ENCODE peak calls at places on chromosomes 16 and 17, in nine cellular contexts. C, M, Z, D, H, U, J, W and S are unnamed samples.

GRCh38 chr16:84380405-84380804 is 12.1 kb downstream of the ATP2C2 start:
- DNase-seq in H (no peak), W (no peak), M (no peak), D (no peak), J (no peak), U (no peak), Z (no peak), C (no peak), S (no peak)

GRCh38 chr16:88471575-88471974 is 18.5 kb downstream of the ZFPM1 start:
- DNase-seq in D (no peak), Z (no peak), U (no peak), C (no peak), M (no peak), H (no peak), W (no peak), J (no peak), S (no peak)

GRCh38 chr16:85905110-85906095 is 6.4 kb downstream of the IRF8 start:
- DNase-seq in H (no peak), U (no peak), D (no peak), C (no peak), J (no peak), M (no peak), Z (no peak), W (no peak), S (no peak)

GRCh38 chr16:50144211-50144610 is 8.9 kb upstream of the TENT4B start:
- DNase-seq in D (no peak), J (no peak), Z (no peak), H (no peak), W (no peak), C (no peak), M (no peak), U (no peak), S (no peak)

GRCh38 chr17:19288453-19288852 is 51.3 kb downstream of the EPN2 start:
- DNase-seq in W (no peak), U (no peak), Z (no peak), M (peak; percentile 20), D (no peak), J (no peak), C (peak; percentile 49), H (peak; percentile 87), S (no peak)

GRCh38 chr16:726438-727290 is at the start of the genes CCDC78 and HAGHL:
- DNase-seq in M (peak; percentile 56), W (no peak), Z (peak; percentile 73), H (peak; percentile 82), D (no peak), J (peak; percentile 54), C (no peak), U (peak; percentile 68), S (peak; percentile 53)

GRCh38 chr16:11875721-11876120 is 24.4 kb upstream of the RSL1D1 start:
- DNase-seq in D (no peak), U (no peak), W (no peak), H (no peak), C (no peak), J (no peak), M (no peak), Z (no peak), S (no peak)

GRCh38 chr17:58970966-58971575 is 135.6 kb downstream of the TRIM37 start:
- DNase-seq in J (no peak), W (no peak), Z (no peak), U (no peak), D (peak; percentile 31), C (no peak), M (no peak), H (no peak), S (no peak)

GRCh38 chr17:4261452-4261851 is 2.3 kb downstream of the ANKFY1 start:
- DNase-seq in Z (no peak), H (no peak), J (no peak), C (no peak), U (no peak), W (no peak), M (no peak), D (no peak), S (peak; percentile 41)

GRCh38 chr17:61139219-61139618 is 260.4 kb upstream of the TBX2 start:
- DNase-seq in J (peak; percentile 6), H (no peak), U (no peak), W (peak; percentile 68), M (peak; percentile 83), Z (no peak), D (peak; percentile 68), C (peak; percentile 68), S (no peak)

DNA sequence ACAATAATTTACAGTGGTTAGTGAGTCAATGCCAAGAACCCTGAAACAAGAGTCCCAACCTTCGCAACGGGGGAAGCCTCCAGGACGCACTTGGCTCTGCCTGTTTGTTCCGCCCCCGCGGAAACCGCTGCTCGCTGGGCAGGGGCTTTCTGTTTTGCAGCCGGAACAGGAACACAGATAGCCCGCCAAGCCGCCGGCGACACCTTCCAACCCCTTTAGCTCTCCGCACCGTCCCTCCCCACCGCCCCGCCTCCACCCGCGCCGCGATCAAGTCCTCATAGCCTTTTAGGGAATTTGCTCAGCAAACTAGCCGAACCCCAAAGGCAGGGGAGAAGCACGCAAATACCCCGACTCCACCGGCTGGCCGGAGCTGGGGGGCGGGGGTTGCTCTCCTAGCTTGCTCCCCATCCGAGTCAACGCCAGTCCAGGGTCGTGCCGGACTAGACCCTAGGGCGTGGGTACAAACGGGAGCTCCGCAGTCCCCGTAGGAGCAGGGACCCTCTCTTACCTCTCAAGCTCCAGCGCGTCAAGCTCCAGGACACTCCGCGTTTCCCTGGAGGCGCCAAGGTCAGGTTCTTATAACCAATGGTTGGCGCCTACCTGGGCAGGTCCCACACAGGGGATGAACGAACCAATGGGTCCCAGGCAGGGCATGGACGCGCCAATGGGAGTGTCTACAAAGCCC is at the start of gene SLFN13:
- DNase-seq in W (no peak), U (peak; percentile 87), Z (peak; percentile 81), D (peak; percentile 59), C (peak; percentile 17), H (peak; percentile 97), J (peak; percentile 83), M (peak; percentile 87), S (peak; percentile 71)
- H3K27ac ChIP-seq in W (no peak within 1 kb of the TSS), U (peak within 1 kb of the TSS; percentile 62), Z (peak within 1 kb of the TSS; percentile 65), D (no peak within 1 kb of the TSS), C (no peak within 1 kb of the TSS), H (no peak within 1 kb of the TSS), J (peak within 1 kb of the TSS; percentile 59), M (no peak within 1 kb of the TSS), S (no peak within 1 kb of the TSS)

GRCh38 chr16:15953477-15953876 is 4.1 kb downstream of the ABCC1 start:
- DNase-seq in W (no peak), Z (no peak), J (no peak), D (no peak), H (no peak), M (no peak), C (no peak), U (no peak), S (no peak)
- H3K27ac ChIP-seq in W (no peak overlapping the region), Z (no peak overlapping the region), J (no peak overlapping the region), D (no peak overlapping the region), H (no peak overlapping the region), M (no peak overlapping the region), C (no peak overlapping the region), U (no peak overlapping the region), S (no peak overlapping the region)

DNA sequence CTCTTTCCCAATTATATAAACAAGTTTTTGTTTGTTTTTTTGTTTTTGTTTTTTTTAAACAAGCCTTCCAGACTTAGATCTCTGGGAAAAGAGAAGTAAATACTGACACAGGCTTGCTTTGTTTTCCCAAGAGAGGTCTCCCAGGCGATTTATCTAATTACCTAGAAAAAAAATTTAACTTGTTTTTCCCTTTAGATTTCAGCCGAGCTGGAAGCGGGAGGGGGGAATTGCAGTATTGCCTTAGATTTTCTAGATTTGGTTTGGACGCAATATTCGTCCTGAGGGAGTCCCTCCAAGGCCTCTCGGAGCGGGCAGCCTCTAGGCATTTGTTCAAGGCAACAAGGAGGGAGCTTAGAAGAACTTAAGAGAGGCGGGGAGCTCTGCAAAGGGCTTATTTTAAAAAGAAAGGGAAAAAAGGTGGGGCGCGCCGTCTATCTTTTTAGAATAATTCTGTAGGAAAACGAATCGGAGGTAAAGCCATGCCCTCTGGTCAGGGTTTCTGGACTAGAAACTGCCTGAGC is 479 bp upstream of the TMEM94 start:
- DNase-seq in D (no peak), Z (peak; percentile 37), C (no peak), H (no peak), M (no peak), J (no peak), U (peak; percentile 44), W (no peak), S (no peak)
- H3K27ac ChIP-seq in D (peak overlapping the region; percentile 64), Z (peak overlapping the region; percentile 93), C (peak overlapping the region; percentile 74), H (peak overlapping the region; percentile 89), M (peak overlapping the region; percentile 70), J (peak overlapping the region; percentile 90), U (peak overlapping the region; percentile 90), W (peak overlapping the region; percentile 83), S (peak overlapping the region; percentile 88)

GRCh38 chr16:74637742-74638453 is 28.8 kb downstream of the RFWD3 start:
- DNase-seq in W (no peak), C (no peak), D (no peak), J (peak; percentile 51), M (no peak), Z (no peak), H (no peak), U (no peak), S (no peak)
- H3K27ac ChIP-seq in W (no peak overlapping the region), C (no peak overlapping the region), D (no peak overlapping the region), J (peak overlapping the region; percentile 75), M (no peak overlapping the region), Z (no peak overlapping the region), H (peak overlapping the region; percentile 56), U (no peak overlapping the region), S (no peak overlapping the region)

DNA sequence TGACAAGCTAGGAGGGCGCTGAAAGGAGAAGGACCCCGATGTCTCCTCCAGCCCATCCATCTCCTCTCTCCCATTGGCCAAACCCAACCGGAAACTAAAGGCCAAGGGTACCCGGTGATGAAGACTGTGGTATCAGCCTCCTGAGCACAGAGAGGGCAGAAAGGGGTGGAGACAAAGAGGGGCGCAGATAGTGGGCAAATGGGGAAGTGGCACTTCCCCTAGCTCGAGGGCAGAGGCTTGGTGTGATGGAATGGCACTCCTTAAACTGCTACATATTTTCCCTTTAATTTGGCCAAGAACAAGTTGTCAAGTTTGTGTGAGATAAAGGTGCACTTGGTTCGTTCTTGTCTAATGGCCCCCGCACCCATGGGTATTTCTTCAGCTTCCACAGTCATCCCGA is 27.8 kb downstream of the IL4R start:
- DNase-seq in J (no peak), W (no peak), Z (no peak), C (no peak), D (no peak), M (no peak), H (no peak), U (no peak), S (no peak)
- H3K27ac ChIP-seq in J (no peak overlapping the region), W (no peak overlapping the region), Z (no peak overlapping the region), C (no peak overlapping the region), D (no peak overlapping the region), M (no peak overlapping the region), H (no peak overlapping the region), U (no peak overlapping the region), S (no peak overlapping the region)

GRCh38 chr17:1386265-1386664 is 13.8 kb downstream of the YWHAE start:
- DNase-seq in Z (no peak), J (no peak), U (no peak), W (no peak), M (no peak), C (no peak), D (no peak), H (no peak), S (no peak)
- H3K27ac ChIP-seq in Z (peak overlapping the region; percentile 16), J (no peak overlapping the region), U (no peak overlapping the region), W (no peak overlapping the region), M (peak overlapping the region; percentile 65), C (no peak overlapping the region), D (no peak overlapping the region), H (peak overlapping the region; percentile 2), S (no peak overlapping the region)

GRCh38 chr16:71565812-71566700 is 10.8 kb downstream of the TAT start:
- DNase-seq in J (no peak), H (no peak), C (no peak), W (no peak), U (no peak), M (no peak), D (no peak), Z (no peak), S (no peak)
- H3K27ac ChIP-seq in J (peak overlapping the region; percentile 85), H (no peak overlapping the region), C (no peak overlapping the region), W (no peak overlapping the region), U (no peak overlapping the region), M (no peak overlapping the region), D (no peak overlapping the region), Z (no peak overlapping the region), S (no peak overlapping the region)